ENCODE peak calls at places on chromosomes 16 and 17, in four cellular contexts. One of them, this sample, is unnamed.

GRCh38 chr16:4140652-4141051 is 24.4 kb upstream of the ADCY9 start:
- DNase-seq in heart right ventricle: no peak
- DNase-seq in dorsolateral prefrontal cortex: no peak
- DNase-seq in WTC11: no peak
- DNase-seq in this sample: no peak

GRCh38 chr17:41687828-41688640 is 651 bp upstream of the EIF1 start:
- DNase-seq in WTC11: no peak
- DNase-seq in heart right ventricle: peak
- DNase-seq in dorsolateral prefrontal cortex: no peak
- DNase-seq in this sample: peak

GRCh38 chr16:30609002-30609927 is 924 bp downstream of the ZNF689 start:
- DNase-seq in heart right ventricle: peak
- DNase-seq in dorsolateral prefrontal cortex: no peak
- DNase-seq in WTC11: peak
- DNase-seq in this sample: peak

GRCh38 chr16:85028638-85029412 is 1.2 kb downstream of the KIAA0513 start:
- DNase-seq in dorsolateral prefrontal cortex: no peak
- DNase-seq in WTC11: no peak
- DNase-seq in heart right ventricle: peak
- DNase-seq in this sample: no peak

GRCh38 chr16:67441289-67441753 is 10.4 kb downstream of the HSD11B2 start:
- DNase-seq in dorsolateral prefrontal cortex: no peak
- DNase-seq in WTC11: no peak
- DNase-seq in heart right ventricle: peak
- DNase-seq in this sample: no peak

GRCh38 chr17:64095144-64095882 is 34.6 kb downstream of the ERN1 start:
- DNase-seq in WTC11: no peak
- DNase-seq in dorsolateral prefrontal cortex: no peak
- DNase-seq in heart right ventricle: no peak
- DNase-seq in this sample: no peak

GRCh38 chr17:4708436-4708835 is 2.0 kb upstream of the ARRB2 start:
- DNase-seq in dorsolateral prefrontal cortex: no peak
- DNase-seq in WTC11: peak
- DNase-seq in heart right ventricle: no peak
- DNase-seq in this sample: no peak

GRCh38 chr16:83113317-83113716 is 486.5 kb downstream of the CDH13 start:
- DNase-seq in heart right ventricle: no peak
- DNase-seq in dorsolateral prefrontal cortex: peak
- DNase-seq in WTC11: peak
- DNase-seq in this sample: peak

GRCh38 chr17:39487946-39488345 is 26.7 kb downstream of the CDK12 start:
- DNase-seq in heart right ventricle: no peak
- DNase-seq in dorsolateral prefrontal cortex: no peak
- DNase-seq in WTC11: no peak
- DNase-seq in this sample: no peak

GRCh38 chr16:85613609-85614337 is 651 bp downstream of the GSE1 start:
- DNase-seq in dorsolateral prefrontal cortex: no peak
- DNase-seq in WTC11: peak
- DNase-seq in heart right ventricle: peak
- DNase-seq in this sample: peak

GRCh38 chr17:27315322-27315721 is 21.4 kb downstream of the WSB1 start:
- DNase-seq in heart right ventricle: peak
- DNase-seq in dorsolateral prefrontal cortex: peak
- DNase-seq in WTC11: no peak
- DNase-seq in this sample: peak

GRCh38 chr16:67661101-67661661 is 421 bp downstream of the PARD6A start:
- DNase-seq in heart right ventricle: no peak
- DNase-seq in WTC11: peak
- DNase-seq in dorsolateral prefrontal cortex: no peak
- DNase-seq in this sample: peak

GRCh38 chr17:31269178-31269577 is 27.9 kb downstream of the OMG start:
- DNase-seq in WTC11: no peak
- DNase-seq in heart right ventricle: no peak
- DNase-seq in dorsolateral prefrontal cortex: no peak
- DNase-seq in this sample: peak

GRCh38 chr17:31269597-31269996 is 27.4 kb downstream of the OMG start:
- DNase-seq in WTC11: no peak
- DNase-seq in heart right ventricle: peak
- DNase-seq in dorsolateral prefrontal cortex: no peak
- DNase-seq in this sample: peak

GRCh38 chr17:31260151-31260550 is 36.9 kb downstream of the OMG start:
- DNase-seq in WTC11: no peak
- DNase-seq in dorsolateral prefrontal cortex: no peak
- DNase-seq in heart right ventricle: no peak
- DNase-seq in this sample: no peak

GRCh38 chr17:31261596-31261995 is 35.4 kb downstream of the OMG start:
- DNase-seq in WTC11: no peak
- DNase-seq in dorsolateral prefrontal cortex: no peak
- DNase-seq in heart right ventricle: no peak
- DNase-seq in this sample: no peak

DNA sequence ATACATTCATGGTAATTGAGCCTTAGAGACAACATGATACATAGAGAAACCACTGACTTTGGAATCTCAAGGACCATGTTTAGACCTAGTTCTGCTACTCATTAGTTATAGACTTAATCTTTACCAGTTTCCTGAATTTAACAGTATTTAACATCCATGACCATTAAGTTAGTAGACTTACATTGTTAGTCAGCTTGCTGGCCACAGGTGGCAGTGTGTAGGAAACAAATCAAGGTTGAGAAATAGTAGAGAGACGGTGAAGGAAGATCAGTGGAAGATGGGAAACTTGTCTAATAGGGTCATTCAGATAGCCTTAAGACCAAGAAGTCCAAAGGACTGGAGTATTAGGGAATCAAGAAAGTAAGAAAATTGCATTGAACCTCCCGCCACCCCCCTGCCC is 31.0 kb downstream of the OMG start:
- DNase-seq in WTC11: no peak
- DNase-seq in heart right ventricle: no peak
- DNase-seq in dorsolateral prefrontal cortex: no peak
- DNase-seq in this sample: no peak
- TF ChIP-seq CTCF in WTC11: peak
- TF ChIP-seq CTCF in heart right ventricle: peak
- TF ChIP-seq CTCF in dorsolateral prefrontal cortex: no peak
- TF ChIP-seq CTCF in this sample: peak

DNA sequence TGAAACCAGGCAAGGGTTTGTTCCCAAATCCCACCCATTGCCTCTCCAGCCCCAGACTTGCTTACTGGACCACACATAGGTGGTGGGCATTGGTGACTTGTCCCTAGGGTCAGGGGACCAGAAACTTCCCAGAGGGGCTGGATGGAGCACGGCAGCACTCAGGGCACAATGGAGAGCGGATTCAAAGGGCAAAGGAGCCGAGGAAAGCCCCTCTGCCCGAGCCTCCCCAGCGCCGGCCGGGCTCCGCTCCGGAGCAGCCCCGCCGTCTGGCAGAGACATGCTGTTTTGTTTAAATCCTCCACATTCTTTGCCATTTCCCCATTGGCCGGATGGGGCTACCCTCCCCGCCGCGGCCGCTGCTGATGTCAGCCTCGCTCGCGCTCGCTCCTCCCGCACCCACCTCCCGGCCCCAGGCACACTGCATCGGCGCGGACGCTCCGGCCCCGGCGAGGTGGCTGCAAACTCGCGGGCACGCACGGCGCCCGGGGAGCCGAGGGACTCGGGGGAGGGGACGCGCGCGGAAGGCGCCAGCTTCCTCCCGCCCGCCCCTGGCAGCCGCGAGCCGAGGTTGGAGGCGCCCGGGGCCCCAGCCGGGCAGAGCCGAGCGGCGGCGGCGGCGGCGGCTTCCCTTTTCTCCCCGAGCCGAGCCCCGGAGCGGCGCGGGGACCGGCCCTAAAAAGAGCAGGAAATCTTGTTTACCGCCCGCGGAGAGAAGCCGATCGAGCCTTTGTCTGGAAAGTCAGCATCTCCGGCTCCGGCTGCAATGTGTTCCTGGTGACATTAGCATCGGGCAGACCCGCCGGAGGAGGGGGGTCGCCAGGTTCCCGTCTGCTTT is at the start of gene PITPNC1:
- DNase-seq in heart right ventricle: peak
- DNase-seq in WTC11: peak
- DNase-seq in dorsolateral prefrontal cortex: peak
- DNase-seq in this sample: peak
- TF ChIP-seq CTCF in heart right ventricle: peak
- TF ChIP-seq CTCF in WTC11: no peak
- TF ChIP-seq CTCF in dorsolateral prefrontal cortex: peak
- TF ChIP-seq CTCF in this sample: no peak

DNA sequence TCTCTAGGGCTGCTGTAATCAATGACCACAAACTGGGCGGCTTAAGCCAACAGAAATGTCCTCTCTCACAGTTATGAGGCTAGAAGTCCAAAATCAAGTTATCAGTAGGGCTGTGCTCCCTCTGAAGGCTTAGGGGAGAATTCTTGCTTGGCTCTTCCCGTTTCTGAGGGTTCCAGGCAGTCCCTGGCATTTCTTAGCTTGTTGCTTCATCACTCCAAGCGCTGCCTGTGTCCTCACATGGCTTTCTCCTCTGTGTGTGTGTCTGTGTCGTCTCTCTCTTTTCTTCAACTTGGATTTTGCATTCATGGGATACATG is 13.7 kb upstream of the CDC42EP4 start:
- DNase-seq in WTC11: no peak
- DNase-seq in heart right ventricle: no peak
- DNase-seq in dorsolateral prefrontal cortex: no peak
- DNase-seq in this sample: peak
- TF ChIP-seq CTCF in WTC11: no peak
- TF ChIP-seq CTCF in heart right ventricle: peak
- TF ChIP-seq CTCF in dorsolateral prefrontal cortex: no peak
- TF ChIP-seq CTCF in this sample: peak

GRCh38 chr17:80504671-80505413 is 28.4 kb upstream of the NPTX1 start:
- DNase-seq in WTC11: no peak
- DNase-seq in heart right ventricle: no peak
- DNase-seq in dorsolateral prefrontal cortex: no peak
- DNase-seq in this sample: peak
- TF ChIP-seq CTCF in WTC11: no peak
- TF ChIP-seq CTCF in heart right ventricle: no peak
- TF ChIP-seq CTCF in dorsolateral prefrontal cortex: no peak
- TF ChIP-seq CTCF in this sample: no peak

GRCh38 chr16:89308391-89309333 is 91.2 kb downstream of the ZNF778 start:
- DNase-seq in dorsolateral prefrontal cortex: no peak
- DNase-seq in heart right ventricle: no peak
- DNase-seq in WTC11: peak
- DNase-seq in this sample: no peak
- TF ChIP-seq CTCF in dorsolateral prefrontal cortex: peak
- TF ChIP-seq CTCF in heart right ventricle: peak
- TF ChIP-seq CTCF in WTC11: peak
- TF ChIP-seq CTCF in this sample: peak

This sample was measured in cardiac muscle cell.